ENCODE peak calls at places on chromosomes 1 and 21, in seven cellular contexts. Y is IMR-90; D is CD8-positive, alpha-beta T cell; A is tibial nerve; I is AG04450; F is fibroblast of pulmonary artery; L is upper lobe of right lung. X is an unnamed sample.

GRCh38 chr1:40258445-40258769 is 371 bp downstream of the ZMPSTE24 start:
- DNase-seq in F (peak), I (no peak), A (no peak), L (no peak), Y (peak), D (no peak), X (no peak)

GRCh38 chr1:232979596-232979995 is 29.2 kb downstream of the NTPCR start:
- DNase-seq in Y (no peak), L (no peak), I (no peak), A (no peak), D (no peak), F (no peak), X (peak)

GRCh38 chr1:29475256-29475800 is 239.0 kb downstream of the PTPRU start:
- DNase-seq in A (no peak), D (no peak), Y (no peak), I (no peak), F (no peak), L (no peak), X (no peak)

GRCh38 chr1:48069662-48070432 is 72.7 kb upstream of the TRABD2B start:
- DNase-seq in I (no peak), A (peak), F (peak), L (no peak), D (no peak), Y (no peak), X (no peak)

GRCh38 chr21:36738489-36739126 is 39.7 kb downstream of the SIM2 start:
- DNase-seq in F (no peak), Y (no peak), D (no peak), A (no peak), L (no peak), I (no peak), X (no peak)

GRCh38 chr21:43578677-43579313 is 80.5 kb downstream of the HSF2BP start:
- DNase-seq in Y (peak), L (no peak), A (no peak), I (no peak), D (no peak), F (peak), X (no peak)

GRCh38 chr1:181086926-181087325 is 1.6 kb upstream of the IER5 start:
- DNase-seq in A (no peak), Y (peak), I (no peak), F (peak), L (no peak), D (no peak), X (no peak)

GRCh38 chr1:221783437-221783836 is 41.5 kb upstream of the DUSP10 start:
- DNase-seq in Y (no peak), L (no peak), A (no peak), F (no peak), D (no peak), I (no peak), X (no peak)

GRCh38 chr1:61253912-61254628 is 171.7 kb downstream of the NFIA start:
- DNase-seq in F (peak), I (no peak), A (no peak), D (no peak), L (no peak), Y (no peak), X (no peak)

GRCh38 chr1:24699628-24700027 is 45.6 kb upstream of the CLIC4 start:
- DNase-seq in I (no peak), A (no peak), L (no peak), F (no peak), D (no peak), Y (peak), X (no peak)

GRCh38 chr1:227227761-227228160 is 90.5 kb downstream of the CDC42BPA start:
- DNase-seq in Y (no peak), L (no peak), A (no peak), I (no peak), D (no peak), F (no peak), X (no peak)

GRCh38 chr1:109089242-109090015 is 1.1 kb upstream of the TMEM167B start:
- DNase-seq in I (no peak), A (no peak), L (peak), Y (peak), D (no peak), F (peak), X (no peak)

GRCh38 chr1:62599044-62599443 is 1.7 kb downstream of the ANGPTL3 start:
- DNase-seq in L (no peak), Y (peak), F (peak), I (no peak), A (no peak), D (no peak), X (no peak)

GRCh38 chr1:18972531-18972930 is 16.1 kb upstream of the IFFO2 start:
- DNase-seq in F (peak), A (peak), L (no peak), Y (peak), I (no peak), D (no peak), X (no peak)

GRCh38 chr1:227136210-227136609 is 182.1 kb downstream of the CDC42BPA start:
- DNase-seq in A (no peak), D (no peak), I (no peak), L (no peak), F (no peak), Y (peak), X (no peak)

GRCh38 chr21:42997053-42997452 is 22.7 kb downstream of the PKNOX1 start:
- DNase-seq in A (no peak), F (peak), Y (peak), L (peak), I (peak), D (no peak), X (peak)

GRCh38 chr1:113353581-113353980 is 36.7 kb upstream of the MAGI3 start:
- DNase-seq in I (no peak), F (no peak), L (no peak), Y (no peak), A (no peak), D (no peak), X (no peak)

GRCh38 chr1:156643266-156644092 is 1.6 kb downstream of the BCAN start:
- DNase-seq in D (no peak), A (no peak), F (no peak), L (no peak), Y (no peak), I (no peak), X (no peak)

GRCh38 chr1:156641761-156642264 is at the start of gene BCAN:
- DNase-seq in D (no peak), A (no peak), I (no peak), L (no peak), F (peak), Y (peak), X (no peak)

GRCh38 chr1:156642265-156643185 is 608 bp downstream of the BCAN start:
- DNase-seq in F (no peak), L (no peak), D (no peak), A (no peak), Y (no peak), I (no peak), X (no peak)

GRCh38 chr1:156639601-156640101 is 2.3 kb upstream of the BCAN start:
- DNase-seq in L (no peak), F (no peak), D (no peak), I (no peak), Y (no peak), A (no peak), X (no peak)

DNA sequence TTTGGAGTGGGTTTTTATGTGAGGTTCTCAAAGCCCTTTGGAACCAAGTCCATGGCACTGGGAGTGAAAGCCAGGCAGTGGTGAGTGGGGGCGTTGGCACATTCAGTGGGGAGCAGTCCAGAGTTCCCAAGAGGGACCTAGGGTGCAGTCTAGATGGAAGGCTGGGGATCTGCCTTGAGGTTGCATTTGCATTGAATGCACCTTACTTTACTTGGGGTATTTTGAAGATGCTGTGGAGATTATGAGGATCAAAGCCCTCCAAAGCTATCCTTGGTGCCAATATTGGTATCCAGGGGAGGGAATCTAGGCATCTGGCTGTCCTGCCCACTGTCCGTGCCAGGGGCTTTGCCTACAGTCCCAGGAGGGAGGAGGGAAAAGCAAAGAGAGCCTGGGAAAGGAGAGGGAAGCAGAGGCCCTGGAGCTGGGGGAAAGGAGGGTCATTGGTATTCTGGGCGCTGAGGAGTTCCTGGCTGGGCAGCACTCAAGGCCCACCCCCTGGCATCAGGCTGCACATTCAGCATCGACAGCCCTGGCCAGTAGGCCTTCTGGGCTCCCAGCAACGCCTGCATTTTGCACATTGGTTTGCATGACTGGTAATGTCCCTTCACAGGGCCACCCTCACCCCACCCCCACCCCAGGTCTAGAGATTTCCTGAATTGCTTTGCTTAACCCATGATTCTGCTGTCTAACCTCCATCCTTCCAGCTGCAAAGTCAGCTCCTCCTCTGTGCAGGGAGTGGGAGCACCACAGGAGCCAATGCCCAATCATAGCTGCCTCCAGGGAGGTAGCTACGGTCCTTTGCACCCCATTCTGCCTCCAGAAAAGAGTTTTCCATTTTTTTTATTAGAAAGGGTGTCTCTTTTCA is 843 bp upstream of the BCAN start:
- DNase-seq in A (no peak), L (no peak), Y (no peak), I (no peak), F (no peak), D (no peak), X (no peak)
- H3K4me3 ChIP-seq in A (no peak), L (no peak), Y (no peak), I (no peak), F (no peak), D (no peak), X (no peak)

DNA sequence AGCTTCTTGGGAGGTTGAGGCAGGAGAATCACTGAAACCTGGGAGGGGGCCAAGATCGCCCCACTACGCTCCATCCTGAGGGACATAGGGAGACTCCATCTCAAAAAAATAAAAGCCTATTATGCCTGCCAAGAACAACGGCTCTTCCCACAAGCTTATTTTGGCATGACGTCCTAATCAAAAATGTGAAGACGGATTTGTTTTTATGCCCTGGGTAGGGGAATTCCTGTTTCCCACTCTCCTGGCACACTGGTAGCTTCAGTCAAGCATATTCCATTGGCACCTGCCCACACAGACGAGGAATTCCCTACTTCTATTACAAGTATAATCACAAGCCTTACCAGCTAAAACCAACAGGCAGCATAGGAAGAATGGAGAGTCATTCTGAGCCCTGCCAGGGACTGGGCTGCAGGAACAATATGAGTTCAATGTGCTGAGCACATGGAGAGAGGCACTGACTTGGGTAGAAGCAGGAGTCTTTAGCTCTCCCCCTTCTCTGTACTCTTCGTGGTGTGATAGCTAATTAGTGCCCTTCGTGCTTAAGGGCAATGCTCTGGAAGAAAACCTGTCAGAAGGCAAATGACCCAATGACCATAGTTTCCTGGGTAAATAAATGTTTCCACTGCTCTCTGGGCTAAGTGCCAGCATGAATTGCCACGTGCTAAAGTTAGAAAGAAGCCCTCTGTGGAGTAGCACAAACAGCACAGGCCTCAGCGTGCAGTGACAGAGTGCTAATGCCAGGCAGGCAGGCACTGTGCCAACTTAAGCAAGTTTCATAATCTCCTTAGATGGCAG is 16.8 kb downstream of the TNFSF4 start:
- DNase-seq in A (peak), D (no peak), I (no peak), F (peak), Y (peak), L (peak), X (peak)
- H3K4me3 ChIP-seq in A (no peak), D (no peak), I (no peak), F (no peak), Y (no peak), L (no peak), X (no peak)

GRCh38 chr1:228664399-228664914 is 70.8 kb upstream of the RHOU start:
- DNase-seq in Y (peak), L (peak), I (peak), A (peak), D (peak), F (peak), X (peak)
- H3K4me3 ChIP-seq in Y (no peak), L (no peak), I (no peak), A (no peak), D (no peak), F (no peak), X (no peak)

GRCh38 chr1:165226326-165226725 is 130.2 kb downstream of the LMX1A start:
- DNase-seq in A (no peak), Y (no peak), D (no peak), I (no peak), L (no peak), F (no peak), X (no peak)

GRCh38 chr1:165224504-165224903 is 132.0 kb downstream of the LMX1A start:
- DNase-seq in D (no peak), Y (no peak), L (no peak), A (no peak), I (no peak), F (no peak), X (no peak)

GRCh38 chr1:165225650-165226049 is 130.9 kb downstream of the LMX1A start:
- DNase-seq in A (no peak), F (no peak), I (no peak), Y (no peak), L (no peak), D (no peak), X (no peak)

GRCh38 chr1:165218666-165219065 is 137.8 kb downstream of the LMX1A start:
- DNase-seq in A (no peak), L (no peak), F (no peak), D (no peak), Y (no peak), I (no peak), X (no peak)

GRCh38 chr1:165222580-165222979 is 133.9 kb downstream of the LMX1A start:
- DNase-seq in L (no peak), D (no peak), I (no peak), Y (no peak), F (no peak), A (no peak), X (no peak)
- H3K4me3 ChIP-seq in L (no peak), D (no peak), I (no peak), Y (no peak), F (no peak), A (no peak), X (no peak)

GRCh38 chr1:151461694-151462093 is 2.4 kb upstream of the POGZ start:
- DNase-seq in D (no peak), Y (no peak), L (no peak), I (no peak), A (no peak), F (no peak), X (no peak)

GRCh38 chr1:151457911-151458882 is 1.1 kb downstream of the POGZ start:
- DNase-seq in F (peak), A (peak), Y (peak), D (peak), L (peak), I (peak), X (peak)

GRCh38 chr1:151455966-151456365 is 3.3 kb downstream of the POGZ start:
- DNase-seq in Y (no peak), D (no peak), A (no peak), F (peak), I (no peak), L (no peak), X (no peak)

GRCh38 chr1:151459331-151460046 is at the start of gene POGZ:
- DNase-seq in F (peak), A (peak), Y (peak), I (peak), L (peak), D (peak), X (peak)

GRCh38 chr1:151458936-151459330 is 361 bp downstream of the POGZ start:
- DNase-seq in Y (peak), A (peak), I (peak), L (peak), D (peak), F (peak), X (peak)
- H3K4me3 ChIP-seq in Y (peak), A (peak), I (peak), L (peak), D (peak), F (peak), X (peak)

DNA sequence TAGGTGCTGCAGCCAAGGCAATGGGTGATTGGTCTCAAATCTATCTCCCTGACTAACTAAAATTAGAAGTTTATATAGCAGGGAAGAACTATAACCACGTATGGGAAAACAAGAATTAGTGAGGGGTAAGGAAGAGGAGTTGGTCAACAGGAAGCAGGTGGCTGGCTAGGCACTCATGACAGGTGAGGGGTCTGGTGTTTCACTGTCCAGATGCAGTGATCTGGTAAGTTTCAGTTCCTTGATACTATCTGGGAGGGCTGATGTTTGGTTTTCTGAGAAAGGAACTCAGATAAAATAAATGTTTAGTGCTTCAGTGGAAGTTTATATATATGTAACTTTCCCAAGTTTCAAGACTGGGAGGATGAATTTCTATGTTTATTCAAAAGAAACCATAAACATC is 11.6 kb upstream of the POU2F1 start:
- DNase-seq in Y (no peak), I (no peak), D (no peak), A (no peak), L (no peak), F (no peak), X (no peak)
- H3K4me3 ChIP-seq in Y (no peak), I (no peak), D (no peak), A (no peak), L (no peak), F (no peak), X (no peak)

DNA sequence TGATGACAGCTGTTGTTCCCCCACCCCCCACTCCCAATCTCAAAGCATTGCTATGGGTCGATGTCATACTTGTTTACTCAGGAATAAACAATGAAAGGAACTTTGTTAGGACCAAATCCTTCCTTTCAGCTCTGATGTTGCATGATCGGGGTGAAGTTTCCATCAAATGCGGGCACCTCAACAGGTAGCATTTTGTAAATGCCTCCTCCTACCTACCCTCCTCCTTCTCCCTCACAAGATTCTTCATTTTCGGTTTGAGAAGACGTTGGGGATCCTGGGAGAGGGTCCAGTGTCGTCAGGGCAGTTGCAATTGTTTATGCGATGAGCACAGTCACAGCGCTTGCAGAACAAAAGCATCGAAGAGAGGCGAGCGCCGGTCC is 758 bp upstream of the HUNK start:
- DNase-seq in F (no peak), L (no peak), Y (no peak), D (no peak), I (no peak), A (no peak), X (no peak)
- H3K4me3 ChIP-seq in F (no peak), L (peak), Y (peak), D (peak), I (peak), A (peak), X (no peak)

X was measured in right atrium auricular region.